ENCODE peak calls at places on chromosomes 3 and 15, in ten cellular contexts. Q, O, X, V, A, F, D, L, W and S are unnamed samples.

GRCh38 chr15:58247803-58248503 is 109.8 kb downstream of the AQP9 start:
- DNase-seq in Q (peak), O (peak), X (no peak), V (no peak), A (no peak), F (peak), D (no peak), L (no peak), W (no peak), S (peak)

GRCh38 chr3:171526869-171527268 is 66.7 kb upstream of the TNIK start:
- DNase-seq in Q (no peak), O (no peak), X (no peak), V (no peak), A (no peak), F (peak), D (no peak), L (no peak), W (peak), S (no peak)

GRCh38 chr3:49358217-49358883 is at the start of gene GPX1:
- DNase-seq in Q (peak), O (peak), X (peak), V (peak), A (peak), F (peak), D (peak), L (peak), W (peak), S (peak)

GRCh38 chr15:60553163-60553562 is 74.2 kb upstream of the ICE2 start:
- DNase-seq in Q (no peak), O (no peak), X (no peak), V (no peak), A (no peak), F (no peak), D (no peak), L (no peak), W (no peak), S (no peak)

GRCh38 chr3:32584660-32585059 is 14.0 kb upstream of the DYNC1LI1 start:
- DNase-seq in Q (no peak), O (no peak), X (no peak), V (no peak), A (no peak), F (no peak), D (no peak), L (no peak), W (no peak), S (no peak)

GRCh38 chr3:42819351-42819965 is 10.2 kb downstream of the ACKR2 start:
- DNase-seq in Q (peak), O (no peak), X (no peak), V (no peak), A (no peak), F (no peak), D (no peak), L (no peak), W (no peak), S (no peak)

GRCh38 chr15:41493205-41493901 is at the start of gene ITPKA:
- DNase-seq in Q (peak), O (peak), X (peak), V (no peak), A (peak), F (peak), D (peak), L (peak), W (peak), S (peak)

GRCh38 chr3:78402720-78403119 is 1362.8 kb downstream of the ROBO2 start:
- DNase-seq in Q (no peak), O (no peak), X (no peak), V (no peak), A (no peak), F (no peak), D (no peak), L (no peak), W (no peak), S (no peak)

GRCh38 chr15:68526784-68527183 is 52.0 kb upstream of the CORO2B start:
- DNase-seq in Q (no peak), O (no peak), X (peak), V (no peak), A (no peak), F (no peak), D (no peak), L (no peak), W (no peak), S (no peak)

GRCh38 chr3:89367166-89367565 is 259.7 kb downstream of the EPHA3 start:
- DNase-seq in Q (no peak), O (no peak), X (no peak), V (no peak), A (no peak), F (no peak), D (no peak), L (no peak), W (no peak), S (no peak)

GRCh38 chr3:43641306-43642114 is 19.7 kb upstream of the ANO10 start:
- DNase-seq in Q (no peak), O (no peak), X (no peak), V (no peak), A (no peak), F (no peak), D (no peak), L (no peak), W (peak), S (no peak)

GRCh38 chr15:56281145-56281544 is 37.5 kb upstream of the RFX7 start:
- DNase-seq in Q (no peak), O (no peak), X (no peak), V (no peak), A (no peak), F (no peak), D (no peak), L (no peak), W (no peak), S (no peak)

GRCh38 chr3:178043084-178043483 is 493.2 kb upstream of the KCNMB2 start:
- DNase-seq in Q (no peak), O (no peak), X (no peak), V (no peak), A (no peak), F (peak), D (no peak), L (no peak), W (peak), S (no peak)

GRCh38 chr3:35383719-35384555 is 255.4 kb upstream of the ARPP21 start:
- DNase-seq in Q (no peak), O (no peak), X (no peak), V (no peak), A (no peak), F (peak), D (no peak), L (peak), W (peak), S (no peak)

GRCh38 chr3:105518806-105519418 is 152.2 kb downstream of the ALCAM start:
- DNase-seq in Q (no peak), O (no peak), X (peak), V (no peak), A (peak), F (peak), D (no peak), L (no peak), W (peak), S (peak)

GRCh38 chr15:39874890-39875549 is 45.0 kb downstream of the GPR176 start:
- DNase-seq in Q (peak), O (no peak), X (peak), V (no peak), A (peak), F (peak), D (no peak), L (no peak), W (peak), S (no peak)

GRCh38 chr15:92878593-92879053 is 21.5 kb upstream of the CHD2 start:
- DNase-seq in Q (no peak), O (no peak), X (no peak), V (no peak), A (no peak), F (no peak), D (no peak), L (no peak), W (no peak), S (no peak)

GRCh38 chr15:49831206-49831965 is 210.5 kb downstream of the DTWD1 start:
- DNase-seq in Q (no peak), O (peak), X (no peak), V (peak), A (no peak), F (peak), D (no peak), L (peak), W (peak), S (no peak)

GRCh38 chr15:88716543-88717341 is 77.9 kb downstream of the ISG20 start:
- DNase-seq in Q (no peak), O (no peak), X (no peak), V (no peak), A (no peak), F (no peak), D (no peak), L (no peak), W (no peak), S (no peak)

GRCh38 chr3:184825456-184825855 is 13.5 kb downstream of the VPS8 start:
- DNase-seq in Q (peak), O (no peak), X (no peak), V (no peak), A (no peak), F (no peak), D (no peak), L (no peak), W (no peak), S (no peak)

GRCh38 chr15:40424483-40425115 is 16.2 kb upstream of the BAHD1 start:
- DNase-seq in Q (no peak), O (no peak), X (no peak), V (no peak), A (no peak), F (no peak), D (no peak), L (no peak), W (no peak), S (no peak)

GRCh38 chr3:4011136-4011535 is 211.9 kb downstream of the LRRN1 start:
- DNase-seq in Q (no peak), O (no peak), X (no peak), V (no peak), A (no peak), F (no peak), D (no peak), L (no peak), W (no peak), S (no peak)

GRCh38 chr3:126361211-126361610 is 4.0 kb upstream of the KLF15 start:
- DNase-seq in Q (no peak), O (no peak), X (no peak), V (no peak), A (no peak), F (no peak), D (no peak), L (no peak), W (no peak), S (no peak)

GRCh38 chr3:14147063-14147435 is 22.2 kb downstream of the TMEM43 start:
- DNase-seq in Q (no peak), O (no peak), X (no peak), V (no peak), A (no peak), F (no peak), D (no peak), L (no peak), W (no peak), S (no peak)

GRCh38 chr15:89119489-89120478 is 31.5 kb downstream of the ABHD2 start:
- DNase-seq in Q (no peak), O (peak), X (no peak), V (peak), A (no peak), F (peak), D (no peak), L (no peak), W (peak), S (peak)

GRCh38 chr3:171234298-171235020 is 207.9 kb upstream of the SLC2A2 start:
- DNase-seq in Q (no peak), O (no peak), X (no peak), V (no peak), A (no peak), F (no peak), D (no peak), L (no peak), W (no peak), S (no peak)

GRCh38 chr15:37135225-37135624 is 34.9 kb upstream of the MEIS2 start:
- DNase-seq in Q (no peak), O (no peak), X (peak), V (no peak), A (no peak), F (peak), D (no peak), L (no peak), W (no peak), S (no peak)